ENCODE peak calls at places on chromosomes 1 and 21, in seven cellular contexts. Z, M, R, E, X, F and V are unnamed samples.

GRCh38 chr21:38910390-38911008 is 104.8 kb downstream of the ETS2 start:
- DNase-seq in Z (no peak), M (no peak), R (no peak), E (no peak), X (no peak), F (no peak), V (no peak)

GRCh38 chr1:164581762-164582161 is 22.8 kb downstream of the PBX1 start:
- DNase-seq in Z (no peak), M (no peak), R (no peak), E (no peak), X (no peak), F (no peak), V (no peak)

GRCh38 chr1:46412853-46413595 is 18.9 kb downstream of the FAAH start:
- DNase-seq in Z (no peak), M (no peak), R (no peak), E (no peak), X (no peak), F (no peak), V (no peak)

GRCh38 chr1:96472471-96472870 is 249.1 kb upstream of the PTBP2 start:
- DNase-seq in Z (no peak), M (no peak), R (no peak), E (no peak), X (no peak), F (no peak), V (no peak)

GRCh38 chr1:58964428-58964827 is 180.6 kb upstream of the JUN start:
- DNase-seq in Z (no peak), M (no peak), R (no peak), E (no peak), X (no peak), F (no peak), V (no peak)

GRCh38 chr1:111802984-111803383 is 47.3 kb downstream of the DDX20 start:
- DNase-seq in Z (no peak), M (no peak), R (no peak), E (no peak), X (no peak), F (no peak), V (no peak)

GRCh38 chr1:222616535-222616934 is 1.4 kb upstream of the MIA3 start:
- DNase-seq in Z (no peak), M (peak; percentile 82), R (no peak), E (no peak), X (no peak), F (no peak), V (no peak)

GRCh38 chr1:53693361-53693760 is 45.6 kb downstream of the GLIS1 start:
- DNase-seq in Z (no peak), M (no peak), R (no peak), E (no peak), X (no peak), F (no peak), V (no peak)

GRCh38 chr1:156584813-156585212 is 5.3 kb downstream of the TTC24 start:
- DNase-seq in Z (no peak), M (no peak), R (no peak), E (no peak), X (no peak), F (no peak), V (no peak)

GRCh38 chr1:20521960-20522861 is 14.3 kb upstream of the MUL1 start:
- DNase-seq in Z (peak; percentile 88), M (peak; percentile 69), R (peak; percentile 35), E (peak; percentile 6), X (peak; percentile 48), F (peak; percentile 83), V (peak; percentile 35)

GRCh38 chr21:42790520-42790919 is 88.8 kb downstream of the WDR4 start:
- DNase-seq in Z (no peak), M (no peak), R (no peak), E (no peak), X (no peak), F (no peak), V (no peak)

GRCh38 chr1:39829791-39830533 is 41.3 kb upstream of the BMP8B start:
- DNase-seq in Z (no peak), M (peak; percentile 77), R (no peak), E (no peak), X (no peak), F (no peak), V (no peak)

GRCh38 chr1:189805735-189806134 is 671.9 kb downstream of the BRINP3 start:
- DNase-seq in Z (no peak), M (no peak), R (no peak), E (no peak), X (no peak), F (no peak), V (no peak)

GRCh38 chr1:230423261-230423660 is 2.9 kb downstream of the PGBD5 start:
- DNase-seq in Z (no peak), M (no peak), R (no peak), E (no peak), X (no peak), F (peak; percentile 60), V (no peak)

GRCh38 chr21:46062471-46063211 is 35.3 kb upstream of the COL6A2 start:
- DNase-seq in Z (no peak), M (no peak), R (no peak), E (no peak), X (no peak), F (no peak), V (no peak)

GRCh38 chr1:60463786-60464185 is 390.2 kb upstream of the C1orf87 start:
- DNase-seq in Z (no peak), M (no peak), R (no peak), E (no peak), X (no peak), F (no peak), V (no peak)

GRCh38 chr1:229011022-229011421 is 259.9 kb upstream of the RAB4A start:
- DNase-seq in Z (no peak), M (no peak), R (no peak), E (no peak), X (no peak), F (no peak), V (no peak)

GRCh38 chr21:36260030-36260787 is 59.8 kb upstream of the MORC3 start:
- DNase-seq in Z (peak; percentile 45), M (peak; percentile 65), R (peak; percentile 31), E (peak; percentile 2), X (peak; percentile 32), F (peak; percentile 21), V (peak; percentile 14)

GRCh38 chr21:35010450-35010849 is 38.7 kb downstream of the RUNX1 start:
- DNase-seq in Z (no peak), M (no peak), R (no peak), E (no peak), X (no peak), F (no peak), V (no peak)

GRCh38 chr1:91701494-91701869 is 184.5 kb downstream of the TGFBR3 start:
- DNase-seq in Z (no peak), M (peak; percentile 11), R (no peak), E (no peak), X (no peak), F (no peak), V (no peak)

GRCh38 chr1:208237241-208237640 is 6.9 kb downstream of the PLXNA2 start:
- DNase-seq in Z (no peak), M (peak; percentile 55), R (no peak), E (no peak), X (no peak), F (no peak), V (no peak)

GRCh38 chr1:78168306-78168705 is 122.5 kb downstream of the GIPC2 start:
- DNase-seq in Z (no peak), M (peak; percentile 24), R (no peak), E (no peak), X (no peak), F (no peak), V (no peak)

GRCh38 chr1:32336963-32337675 is 1.1 kb upstream of the MARCKSL1 start:
- DNase-seq in Z (no peak), M (no peak), R (peak; percentile 72), E (no peak), X (no peak), F (peak; percentile 16), V (peak; percentile 67)

GRCh38 chr1:40421694-40422384 is 28.4 kb upstream of the ZFP69B start:
- DNase-seq in Z (no peak), M (no peak), R (no peak), E (no peak), X (no peak), F (peak; percentile 53), V (no peak)

GRCh38 chr1:196609114-196609737 is 986 bp upstream of the KCNT2 start:
- DNase-seq in Z (no peak), M (no peak), R (no peak), E (no peak), X (no peak), F (no peak), V (no peak)

GRCh38 chr1:16248603-16249534 is 11.9 kb upstream of the CPLANE2 start:
- DNase-seq in Z (peak; percentile 64), M (peak; percentile 53), R (no peak), E (no peak), X (no peak), F (peak; percentile 77), V (peak; percentile 50)

GRCh38 chr1:61097326-61097725 is 15.0 kb downstream of the NFIA start:
- DNase-seq in Z (no peak), M (peak; percentile 85), R (no peak), E (no peak), X (no peak), F (no peak), V (no peak)

GRCh38 chr1:206103979-206104378 is 13.2 kb downstream of the AVPR1B start:
- DNase-seq in Z (no peak), M (no peak), R (no peak), E (no peak), X (no peak), F (no peak), V (no peak)

GRCh38 chr21:35026617-35027557 is 22.2 kb downstream of the RUNX1 start:
- DNase-seq in Z (peak; percentile 68), M (no peak), R (peak; percentile 83), E (no peak), X (peak; percentile 51), F (no peak), V (peak; percentile 99)

GRCh38 chr1:117267232-117267774 is 56.6 kb upstream of the VTCN1 start:
- DNase-seq in Z (no peak), M (no peak), R (no peak), E (no peak), X (no peak), F (no peak), V (no peak)

GRCh38 chr1:41670558-41670957 is 186.1 kb upstream of the EDN2 start:
- DNase-seq in Z (no peak), M (peak; percentile 78), R (no peak), E (no peak), X (no peak), F (no peak), V (no peak)

GRCh38 chr1:156346636-156347035 is 8.3 kb downstream of the TSACC start:
- DNase-seq in Z (no peak), M (peak; percentile 49), R (no peak), E (no peak), X (no peak), F (no peak), V (no peak)

GRCh38 chr1:117611121-117611601 is 5.3 kb downstream of the TENT5C start:
- DNase-seq in Z (no peak), M (no peak), R (no peak), E (no peak), X (no peak), F (no peak), V (no peak)

GRCh38 chr1:167294528-167294927 is 73.8 kb downstream of the POU2F1 start:
- DNase-seq in Z (no peak), M (no peak), R (no peak), E (no peak), X (no peak), F (no peak), V (no peak)